ENCODE peak calls at places on chromosomes 12 and 14, in eight cellular contexts. Z is ovary; B is dorsolateral prefrontal cortex; M is GM04504; O is activated CD4-positive, alpha-beta T cell treated with anti-CD3 and anti-CD28 coated beads for 4 hours; A is posterior cingulate gyrus; N is stimulated activated CD4-positive, alpha-beta T cell treated with anti-CD3 and anti-CD28 coated beads, Interleukin-1b, Interleukin-23, amount 100 ng/mL, for 4 hours; L is astrocyte. E is an unnamed sample.

GRCh38 chr12:119940881-119941280 is 48.2 kb upstream of the BICDL1 start:
- DNase-seq in O (no peak), L (peak), A (no peak), Z (no peak), N (no peak), B (no peak), M (peak), E (no peak)

GRCh38 chr14:104099096-104100041 is 13.9 kb downstream of the ASPG start:
- DNase-seq in A (no peak), Z (no peak), N (no peak), L (no peak), B (no peak), M (no peak), O (no peak), E (no peak)

GRCh38 chr14:104683653-104684448 is 5.6 kb upstream of the INF2 start:
- DNase-seq in B (no peak), Z (no peak), O (no peak), A (no peak), N (no peak), M (no peak), L (no peak), E (no peak)

GRCh38 chr12:132344601-132345000 is 15.2 kb upstream of the GALNT9 start:
- DNase-seq in Z (no peak), B (no peak), N (no peak), L (no peak), O (no peak), A (no peak), M (no peak), E (no peak)

GRCh38 chr14:81849714-81850113 is 316.1 kb upstream of the SEL1L start:
- DNase-seq in N (no peak), B (no peak), L (no peak), M (no peak), O (no peak), A (no peak), Z (no peak), E (no peak)

GRCh38 chr12:120971299-120972180 is 6.8 kb upstream of the HNF1A start:
- DNase-seq in Z (no peak), M (peak), O (peak), N (no peak), L (peak), B (no peak), A (no peak), E (no peak)

GRCh38 chr12:67446716-67447115 is 177.6 kb downstream of the CAND1 start:
- DNase-seq in Z (no peak), B (no peak), L (no peak), N (no peak), A (no peak), O (no peak), M (no peak), E (no peak)

GRCh38 chr12:83074495-83074894 is 387.8 kb downstream of the TMTC2 start:
- DNase-seq in M (no peak), L (no peak), Z (no peak), O (no peak), A (no peak), B (no peak), N (no peak), E (no peak)

GRCh38 chr12:112408621-112409020 is 784 bp downstream of the RPL6 start:
- DNase-seq in L (no peak), B (no peak), A (no peak), O (peak), M (no peak), N (no peak), Z (no peak), E (no peak)

GRCh38 chr12:85963322-85963721 is 89.2 kb downstream of the NTS start:
- DNase-seq in Z (no peak), M (no peak), L (peak), B (no peak), A (no peak), O (no peak), N (no peak), E (no peak)

GRCh38 chr12:103771466-103771865 is 69.6 kb downstream of the NT5DC3 start:
- DNase-seq in A (peak), Z (peak), O (no peak), N (no peak), B (no peak), L (peak), M (peak), E (no peak)

GRCh38 chr14:50955373-50956043 is 11.2 kb upstream of the PYGL start:
- DNase-seq in O (no peak), B (no peak), A (no peak), L (peak), N (no peak), M (peak), Z (no peak), E (no peak)

GRCh38 chr12:25682421-25682820 is 129.3 kb upstream of the LMNTD1 start:
- DNase-seq in O (no peak), Z (no peak), L (no peak), N (no peak), M (no peak), B (no peak), A (no peak), E (no peak)

E was measured in occipital lobe.